ENCODE peak calls at places on chromosome 10, in four cellular contexts. Z, I, Y and D are unnamed samples.

GRCh38 chr10:59585046-59585700 is 124.5 kb downstream of the SLC16A9 start:
- DNase-seq in I (no peak), Z (no peak), Y (no peak), D (no peak)

GRCh38 chr10:78541528-78542470 is 508.1 kb downstream of the RPS24 start:
- DNase-seq in Y (no peak), Z (no peak), I (no peak), D (no peak)

GRCh38 chr10:55220975-55221374 is 419.9 kb upstream of the PCDH15 start:
- DNase-seq in I (no peak), Y (no peak), Z (no peak), D (no peak)

GRCh38 chr10:35961501-35961900 is 319.4 kb upstream of the FZD8 start:
- DNase-seq in Y (no peak), I (no peak), Z (no peak), D (no peak)

GRCh38 chr10:70458329-70459060 is 17.0 kb upstream of the NODAL start:
- DNase-seq in Z (no peak), Y (peak; percentile 72), I (no peak), D (peak; percentile 54)

GRCh38 chr10:89684604-89685003 is 16.8 kb upstream of the KIF20B start:
- DNase-seq in Y (no peak), I (no peak), Z (no peak), D (no peak)

GRCh38 chr10:70952921-70953320 is 64.6 kb upstream of the PCBD1 start:
- DNase-seq in Z (no peak), Y (no peak), I (no peak), D (no peak)

GRCh38 chr10:114955984-114956383 is 18.0 kb downstream of the TRUB1 start:
- DNase-seq in Y (no peak), Z (no peak), I (no peak), D (no peak)

GRCh38 chr10:130885021-130885655 is 426.4 kb downstream of the TCERG1L start:
- DNase-seq in Z (no peak), Y (no peak), I (no peak), D (no peak)

GRCh38 chr10:43070121-43071085 is 6.5 kb upstream of the RET start:
- DNase-seq in Y (no peak), I (no peak), Z (no peak), D (no peak)

GRCh38 chr10:3119796-3120459 is 52.6 kb downstream of the PFKP start:
- DNase-seq in Z (no peak), I (no peak), Y (peak; percentile 50), D (peak; percentile 34)

GRCh38 chr10:118409295-118409694 is 67.2 kb upstream of the FAM204A start:
- DNase-seq in I (no peak), Y (no peak), Z (no peak), D (no peak)

GRCh38 chr10:87915989-87916388 is 52.6 kb downstream of the PTEN start:
- DNase-seq in I (no peak), Z (no peak), Y (no peak), D (no peak)

GRCh38 chr10:79286318-79286951 is 60.8 kb upstream of the PPIF start:
- DNase-seq in I (no peak), Z (peak; percentile 92), Y (peak; percentile 69), D (no peak)

GRCh38 chr10:35089641-35090161 is 440 bp downstream of the CUL2 start:
- DNase-seq in Y (peak; percentile 61), I (no peak), Z (no peak), D (no peak)

GRCh38 chr10:12465385-12466136 is 116.2 kb downstream of the CAMK1D start:
- DNase-seq in Z (no peak), Y (peak; percentile 17), I (no peak), D (no peak)

GRCh38 chr10:92562424-92562823 is 11.5 kb downstream of the IDE start:
- DNase-seq in Y (peak; percentile 16), Z (no peak), I (no peak), D (no peak)
- TF ChIP-seq TCF7 in Y (no peak), Z (no peak), I (no peak), D (no peak)

DNA sequence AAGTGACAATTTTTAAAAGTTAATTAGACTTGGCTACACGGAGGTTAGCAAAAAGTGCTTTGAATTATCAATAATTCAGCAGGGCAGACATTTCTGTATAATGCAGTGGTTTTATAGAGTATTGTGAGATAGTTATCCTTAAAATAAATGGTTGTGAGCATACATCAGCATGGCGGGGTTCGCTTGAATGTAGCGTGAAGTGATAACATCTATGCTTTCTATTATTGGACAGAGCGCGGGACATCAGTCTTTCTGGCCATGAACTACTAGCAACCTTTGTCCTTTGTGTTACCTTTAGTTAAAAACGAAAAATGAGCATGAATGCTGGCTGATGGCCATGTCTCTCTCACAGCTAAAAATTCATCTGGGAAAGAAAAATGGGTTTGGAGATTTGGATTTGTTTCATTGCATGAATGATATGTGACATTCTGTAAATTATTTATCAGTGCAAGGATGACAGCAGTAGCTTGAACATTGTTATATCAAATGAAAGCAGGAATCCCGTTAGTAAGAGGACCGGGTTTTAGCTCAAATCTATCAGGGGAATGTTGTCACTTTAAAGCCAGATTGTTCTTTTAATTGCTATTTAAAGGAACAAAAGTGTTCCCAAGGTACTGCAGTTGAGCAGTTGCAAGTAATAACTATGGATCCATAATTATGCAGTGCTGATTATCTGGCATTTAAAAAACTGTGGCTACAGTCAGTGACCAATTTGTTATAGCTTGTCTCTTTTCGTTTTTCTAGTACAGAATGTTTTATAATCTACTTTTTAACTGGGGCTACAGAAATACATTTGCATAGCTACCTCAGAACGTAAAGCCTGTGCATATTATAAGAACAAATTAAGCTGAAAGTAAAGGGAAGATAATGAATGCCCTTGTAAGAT is 131.0 kb downstream of the KAT6B start:
- DNase-seq in Z (no peak), I (no peak), Y (no peak), D (no peak)
- TF ChIP-seq ESRRA in Z (no peak), I (no peak), Y (no peak), D (no peak)

GRCh38 chr10:31317652-31318381 is 1.2 kb upstream of the ZEB1 start:
- DNase-seq in Z (no peak), I (no peak), Y (peak; percentile 55), D (no peak)

GRCh38 chr10:31317171-31317570 is 1.8 kb upstream of the ZEB1 start:
- DNase-seq in Y (no peak), I (no peak), Z (no peak), D (no peak)

GRCh38 chr10:31315453-31315852 is 3.6 kb upstream of the ZEB1 start:
- DNase-seq in Z (no peak), Y (no peak), I (no peak), D (no peak)

GRCh38 chr10:31318382-31318853 is 598 bp upstream of the ZEB1 start:
- DNase-seq in Y (peak; percentile 51), Z (peak; percentile 79), I (peak; percentile 12), D (peak; percentile 20)

DNA sequence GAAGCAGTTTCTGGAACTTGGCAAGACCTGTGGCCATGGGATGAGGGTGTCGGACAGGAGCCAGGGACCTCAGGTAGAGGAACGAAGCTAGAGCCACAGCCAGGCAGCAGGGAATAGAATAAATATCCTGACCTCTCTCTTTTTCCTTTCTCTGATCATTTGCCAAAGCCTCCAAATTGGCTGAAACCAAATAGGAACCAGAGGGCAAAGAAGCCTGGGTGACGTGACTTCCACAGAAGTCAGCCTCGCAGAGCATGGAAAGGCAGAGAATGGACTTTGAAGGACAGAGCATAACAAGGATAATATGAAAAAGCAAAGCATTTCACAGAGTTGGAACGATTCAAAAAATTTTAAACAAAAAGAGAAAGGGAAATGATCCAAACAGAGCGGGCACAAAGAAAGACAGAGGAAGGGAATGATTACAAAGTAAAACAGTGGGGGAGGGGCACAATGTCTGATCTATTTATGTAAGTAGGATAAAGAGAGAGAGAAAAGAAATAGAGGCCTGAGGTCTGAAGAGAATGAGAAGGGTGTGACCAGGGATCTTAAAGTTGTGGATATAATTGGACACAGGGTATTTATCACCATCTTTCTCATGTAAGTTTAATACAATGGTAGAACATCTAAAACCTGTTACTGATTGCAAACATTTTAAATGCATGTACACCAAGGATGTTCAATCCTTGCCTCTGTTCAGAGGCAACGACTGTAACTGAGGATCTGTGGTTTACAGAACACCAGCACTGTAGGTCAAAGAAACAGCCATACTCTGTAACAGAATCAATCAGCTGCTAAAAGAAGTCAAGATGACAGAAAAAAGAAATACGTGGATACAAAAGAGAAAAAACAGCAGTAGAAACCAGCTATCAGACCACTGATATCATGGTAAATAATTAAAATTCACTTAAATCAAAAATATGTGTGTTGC is 4.5 kb upstream of the ZEB1 start:
- DNase-seq in Z (no peak), Y (no peak), I (no peak), D (no peak)
- TF ChIP-seq TCF7 in Z (no peak), Y (no peak), I (no peak), D (no peak)

GRCh38 chr10:20993387-20994170 is 96.5 kb upstream of the NEBL start:
- DNase-seq in Y (no peak), Z (no peak), I (no peak), D (no peak)

GRCh38 chr10:20991526-20991925 is 94.4 kb upstream of the NEBL start:
- DNase-seq in Z (no peak), I (peak; percentile 4), Y (no peak), D (no peak)

GRCh38 chr10:20999713-21000112 is 102.6 kb upstream of the NEBL start:
- DNase-seq in Y (no peak), I (no peak), Z (no peak), D (no peak)

GRCh38 chr10:20998036-20998435 is 100.9 kb upstream of the NEBL start:
- DNase-seq in Y (no peak), I (no peak), Z (no peak), D (no peak)

DNA sequence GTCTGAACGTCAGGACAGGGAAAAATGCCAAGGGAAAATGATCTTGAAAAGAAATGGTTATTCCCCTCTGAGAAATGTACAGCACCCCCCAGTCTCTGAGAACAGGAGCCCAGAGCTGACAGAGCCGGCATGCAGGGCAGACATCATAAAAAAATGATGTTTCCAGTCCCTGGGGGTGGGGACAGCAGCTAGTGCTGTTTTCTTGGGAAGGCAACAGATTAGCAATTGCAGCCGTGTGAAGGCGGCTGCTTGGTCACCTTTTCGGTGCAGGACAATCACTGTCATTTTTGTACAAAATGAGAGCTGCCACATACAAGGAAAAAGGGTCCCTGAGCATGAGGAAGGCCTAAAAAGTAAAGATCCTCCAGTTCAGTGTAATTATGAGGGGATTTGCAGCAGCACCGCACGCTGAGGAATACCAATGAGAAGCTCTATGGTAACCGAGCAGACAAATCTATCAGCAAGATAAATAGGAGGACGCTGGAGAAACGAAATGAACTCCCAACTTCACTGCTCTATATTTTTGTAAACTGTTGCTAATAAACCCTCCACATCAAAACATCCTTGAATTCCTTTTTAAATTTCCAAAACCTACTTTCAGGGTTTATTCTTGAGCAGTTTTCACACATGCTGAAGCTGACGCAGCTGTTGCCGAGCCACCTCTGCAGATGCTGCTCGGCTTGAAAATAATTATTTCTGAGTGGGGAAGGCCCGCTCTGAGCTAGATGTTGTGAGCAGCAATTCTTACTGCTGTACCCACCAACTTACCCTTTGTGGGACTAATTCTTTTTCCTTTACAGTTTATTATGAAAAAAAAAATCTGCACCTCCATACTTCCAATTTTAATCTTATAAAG is 98.2 kb upstream of the NEBL start:
- DNase-seq in Z (no peak), I (no peak), Y (no peak), D (no peak)
- TF ChIP-seq ESRRA in Z (no peak), I (no peak), Y (no peak), D (no peak)

GRCh38 chr10:1715821-1716220 is 21.5 kb downstream of the ADARB2 start:
- DNase-seq in I (no peak), Z (peak; percentile 33), Y (peak; percentile 17), D (peak; percentile 60)
- TF ChIP-seq TCF7 in I (no peak), Z (no peak), Y (no peak), D (no peak)

GRCh38 chr10:17220652-17221100 is 7.4 kb upstream of the VIM start:
- DNase-seq in Y (no peak), I (no peak), Z (no peak), D (no peak)

GRCh38 chr10:17216217-17216900 is 11.7 kb upstream of the VIM start:
- DNase-seq in I (peak; percentile 47), Y (peak; percentile 82), Z (peak; percentile 82), D (no peak)

GRCh38 chr10:17216901-17217395 is 11.1 kb upstream of the VIM start:
- DNase-seq in Z (no peak), I (no peak), Y (no peak), D (no peak)

GRCh38 chr10:17217661-17218306 is 10.3 kb upstream of the VIM start:
- DNase-seq in Z (no peak), Y (no peak), I (no peak), D (no peak)

GRCh38 chr10:17219024-17219423 is 9.0 kb upstream of the VIM start:
- DNase-seq in Z (no peak), I (no peak), Y (no peak), D (no peak)
- TF ChIP-seq ESRRA in Z (no peak), I (no peak), Y (no peak), D (no peak)